ENCODE peak calls at places on chromosomes 6 and 20, in ten cellular contexts. H, S, E, Y, A, I, W, X, V and O are unnamed samples.

GRCh38 chr20:51735728-51736600 is 32.2 kb downstream of the ATP9A start:
- DNase-seq in W (no peak), S (no peak), V (no peak), H (no peak), X (no peak), A (no peak), E (no peak), Y (no peak), I (no peak), O (no peak)

GRCh38 chr20:46757754-46758678 is 48.6 kb downstream of the SLC2A10 start:
- DNase-seq in X (peak), W (peak), V (peak), I (no peak), H (peak), E (peak), Y (peak), S (peak), A (peak), O (peak)

GRCh38 chr6:112259337-112259675 is 4.9 kb upstream of the LAMA4 start:
- DNase-seq in H (no peak), I (no peak), A (no peak), V (no peak), Y (no peak), X (no peak), S (no peak), E (no peak), W (no peak), O (no peak)

GRCh38 chr20:44477151-44477550 is 1.5 kb downstream of the TTPAL start:
- DNase-seq in X (no peak), S (no peak), A (no peak), E (no peak), H (no peak), Y (no peak), I (no peak), W (no peak), V (no peak), O (no peak)

GRCh38 chr6:75842191-75842590 is 93.2 kb downstream of the MYO6 start:
- DNase-seq in E (peak), A (no peak), H (no peak), I (no peak), W (no peak), S (no peak), X (no peak), V (peak), Y (no peak), O (no peak)

GRCh38 chr20:63130654-63131577 is 85.0 kb downstream of the YTHDF1 start:
- DNase-seq in E (no peak), V (no peak), Y (no peak), A (no peak), W (no peak), I (no peak), X (no peak), S (no peak), H (no peak), O (no peak)

GRCh38 chr6:131937703-131938631 is 13.2 kb downstream of the CCN2 start:
- DNase-seq in W (no peak), Y (no peak), S (peak), A (no peak), X (no peak), E (peak), V (peak), H (no peak), I (no peak), O (no peak)

GRCh38 chr6:138824482-138825134 is 28.7 kb downstream of the ECT2L start:
- DNase-seq in H (no peak), E (no peak), X (no peak), A (peak), W (no peak), Y (no peak), V (no peak), I (no peak), S (no peak), O (peak)

GRCh38 chr20:25281541-25281991 is 33.7 kb downstream of the PYGB start:
- DNase-seq in V (no peak), E (no peak), W (peak), Y (peak), S (no peak), I (no peak), H (peak), A (no peak), X (no peak), O (peak)

GRCh38 chr6:38346291-38347079 is 293.2 kb downstream of the BTBD9 start:
- DNase-seq in I (no peak), S (no peak), H (no peak), X (no peak), Y (no peak), W (no peak), E (peak), A (no peak), V (peak), O (no peak)

GRCh38 chr6:143140767-143141166 is 80.1 kb downstream of the AIG1 start:
- DNase-seq in I (no peak), W (no peak), H (no peak), E (no peak), V (no peak), A (no peak), X (no peak), S (no peak), Y (no peak), O (no peak)

GRCh38 chr6:109167557-109167956 is 72.2 kb downstream of the CEP57L1 start:
- DNase-seq in E (no peak), V (no peak), H (no peak), Y (no peak), X (no peak), S (no peak), W (no peak), A (no peak), I (no peak), O (no peak)

GRCh38 chr20:56926501-56926900 is 297.4 kb downstream of the TFAP2C start:
- DNase-seq in V (no peak), I (no peak), X (no peak), A (no peak), Y (no peak), W (no peak), H (no peak), E (no peak), S (no peak), O (no peak)

GRCh38 chr6:160079686-160080043 is 42.0 kb upstream of the SLC22A1 start:
- DNase-seq in E (no peak), S (no peak), H (no peak), I (no peak), A (no peak), W (no peak), Y (no peak), V (no peak), X (no peak), O (no peak)

GRCh38 chr6:46465294-46466165 is 25.7 kb downstream of the RCAN2 start:
- DNase-seq in Y (no peak), H (no peak), X (no peak), V (no peak), I (no peak), S (no peak), E (no peak), W (no peak), A (no peak), O (no peak)

GRCh38 chr6:128307671-128308070 is 212.7 kb downstream of the PTPRK start:
- DNase-seq in X (no peak), I (no peak), W (no peak), A (no peak), H (no peak), S (no peak), V (peak), Y (no peak), E (no peak), O (no peak)

GRCh38 chr6:137028912-137029311 is 15.9 kb downstream of the IL20RA start:
- DNase-seq in V (no peak), I (no peak), A (no peak), H (no peak), X (no peak), Y (no peak), S (no peak), W (no peak), E (no peak), O (no peak)

GRCh38 chr20:56540415-56540814 is 7.4 kb downstream of the FAM209B start:
- DNase-seq in I (no peak), H (no peak), W (no peak), E (no peak), V (peak), S (no peak), A (no peak), Y (no peak), X (no peak), O (no peak)

GRCh38 chr6:80003841-80004198 is 629 bp upstream of the TTK start:
- DNase-seq in I (no peak), S (no peak), W (no peak), A (peak), X (peak), H (peak), V (no peak), Y (no peak), E (no peak), O (peak)

GRCh38 chr6:44161997-44162338 is 3.3 kb downstream of the CAPN11 start:
- DNase-seq in X (no peak), E (peak), Y (no peak), S (no peak), W (no peak), A (no peak), V (peak), H (no peak), I (no peak), O (no peak)

GRCh38 chr6:91055959-91056358 is 469.1 kb upstream of the MAP3K7 start:
- DNase-seq in I (no peak), W (no peak), Y (no peak), V (no peak), S (no peak), X (no peak), A (no peak), E (no peak), H (no peak), O (no peak)

GRCh38 chr6:157555795-157556645 is 175.0 kb downstream of the ZDHHC14 start:
- DNase-seq in Y (no peak), W (no peak), H (no peak), I (no peak), A (no peak), S (no peak), X (no peak), E (no peak), V (no peak), O (no peak)
- H3K4me3 ChIP-seq in Y (no peak), W (no peak), H (no peak), I (no peak), A (no peak), S (no peak), X (no peak), E (no peak), V (no peak), O (no peak)

GRCh38 chr20:22572491-22572890 is 11.9 kb downstream of the FOXA2 start:
- DNase-seq in I (no peak), E (no peak), W (no peak), S (no peak), Y (no peak), X (no peak), H (no peak), A (no peak), V (no peak), O (no peak)

GRCh38 chr20:22576273-22576672 is 8.1 kb downstream of the FOXA2 start:
- DNase-seq in E (no peak), Y (no peak), I (no peak), V (no peak), A (no peak), W (no peak), H (no peak), X (no peak), S (no peak), O (no peak)

GRCh38 chr20:22575737-22576136 is 8.6 kb downstream of the FOXA2 start:
- DNase-seq in V (no peak), Y (no peak), A (no peak), I (no peak), S (no peak), H (no peak), X (no peak), W (no peak), E (no peak), O (no peak)

GRCh38 chr20:22575087-22575721 is 9.2 kb downstream of the FOXA2 start:
- DNase-seq in X (no peak), V (no peak), E (no peak), S (peak), A (no peak), I (no peak), W (peak), Y (no peak), H (no peak), O (peak)

GRCh38 chr20:22574545-22575086 is 9.8 kb downstream of the FOXA2 start:
- DNase-seq in A (no peak), S (no peak), H (no peak), V (no peak), Y (no peak), E (no peak), W (no peak), X (no peak), I (no peak), O (no peak)
- H3K4me3 ChIP-seq in A (no peak), S (no peak), H (no peak), V (no peak), Y (no peak), E (no peak), W (no peak), X (no peak), I (no peak), O (no peak)

GRCh38 chr6:4031442-4031841 is 47.5 kb downstream of the FAM217A start:
- DNase-seq in H (no peak), E (no peak), S (no peak), I (no peak), V (no peak), A (no peak), X (no peak), Y (no peak), W (no peak), O (no peak)
- H3K4me3 ChIP-seq in H (no peak), E (no peak), S (no peak), I (no peak), V (no peak), A (no peak), X (no peak), Y (no peak), W (no peak), O (no peak)

GRCh38 chr6:149303468-149303867 is 14.0 kb upstream of the TAB2 start:
- DNase-seq in W (no peak), V (no peak), Y (no peak), A (no peak), E (no peak), S (no peak), I (no peak), X (no peak), H (no peak), O (no peak)

GRCh38 chr6:149302723-149303122 is 14.8 kb upstream of the TAB2 start:
- DNase-seq in I (no peak), S (no peak), E (no peak), Y (no peak), A (no peak), X (no peak), V (no peak), W (no peak), H (no peak), O (no peak)

GRCh38 chr6:149311293-149311692 is 6.2 kb upstream of the TAB2 start:
- DNase-seq in A (no peak), V (no peak), W (no peak), Y (no peak), E (no peak), S (no peak), I (no peak), H (no peak), X (no peak), O (no peak)

GRCh38 chr6:149305372-149305771 is 12.1 kb upstream of the TAB2 start:
- DNase-seq in E (no peak), W (no peak), Y (no peak), V (no peak), I (no peak), X (no peak), S (no peak), H (no peak), A (no peak), O (no peak)

GRCh38 chr6:149306967-149307366 is 10.5 kb upstream of the TAB2 start:
- DNase-seq in I (no peak), H (no peak), X (no peak), A (no peak), W (no peak), E (peak), S (no peak), V (peak), Y (no peak), O (no peak)
- H3K4me3 ChIP-seq in I (no peak), H (no peak), X (no peak), A (no peak), W (no peak), E (no peak), S (no peak), V (no peak), Y (no peak), O (no peak)

DNA sequence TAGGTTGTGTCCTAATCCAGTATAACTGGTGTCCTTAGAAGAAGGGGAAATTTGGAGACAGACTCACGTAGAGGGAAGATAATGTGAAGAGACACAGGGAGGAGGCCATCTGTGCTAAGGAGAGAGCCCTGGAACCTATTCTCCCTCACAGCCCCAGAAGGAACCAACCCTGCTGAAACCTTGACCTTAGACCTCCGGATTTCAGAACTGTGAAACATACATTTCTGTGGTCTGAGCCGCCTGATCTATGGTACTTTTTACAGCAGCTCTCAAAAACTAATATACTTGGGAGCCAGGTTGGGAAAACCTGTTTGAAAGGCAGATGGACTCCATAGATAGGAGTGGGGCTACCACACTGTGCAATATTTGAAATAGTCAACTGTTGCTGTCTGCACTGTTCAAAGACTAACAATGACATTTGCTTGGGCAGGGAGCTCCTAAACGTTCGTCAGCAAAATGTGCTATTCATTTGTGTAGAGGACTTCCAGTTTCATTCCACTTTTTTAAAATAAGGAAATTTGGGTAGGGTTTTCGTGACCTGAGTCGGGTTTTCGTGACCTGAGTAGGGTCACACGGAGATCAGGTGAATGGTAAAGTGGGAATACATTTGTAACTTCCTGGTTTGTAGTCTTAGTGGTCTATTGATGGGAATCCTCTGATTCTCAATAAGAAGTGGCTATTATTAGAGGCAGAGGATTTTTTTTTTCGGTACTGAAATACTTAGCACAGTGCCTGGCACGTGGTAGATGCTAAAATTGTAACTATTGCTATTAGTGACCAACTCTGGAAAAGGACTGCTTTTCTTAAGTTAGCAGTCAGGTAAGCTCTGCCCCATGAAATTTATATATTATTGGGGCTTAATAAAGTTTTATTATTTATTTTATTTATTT is 11.4 kb downstream of the TAGAP start:
- DNase-seq in X (no peak), V (no peak), E (no peak), S (no peak), I (no peak), Y (no peak), W (no peak), A (no peak), H (no peak), O (no peak)
- H3K4me3 ChIP-seq in X (no peak), V (no peak), E (no peak), S (no peak), I (no peak), Y (no peak), W (no peak), A (no peak), H (no peak), O (no peak)